ENCODE peak calls at places on chromosomes 5 and 9, in nine cellular contexts. One of them, this sample, is unnamed.

GRCh38 chr5:35938518-35939227 is at the start of gene CAPSL:
- DNase-seq in A549: peak
- DNase-seq in GM19239: no peak
- DNase-seq in stimulated activated CD4-positive, alpha-beta T cell treated with anti-CD3 and anti-CD28 coated beads, Interleukin-4, amount 100 ng/mL, for 1 hour: no peak
- DNase-seq in activated T-cell treated with anti-CD3 and anti-CD28 coated beads, Interleukin-2, amount 50 U/mL, for 1 hour: no peak
- DNase-seq in H7: peak
- DNase-seq in caudate nucleus: no peak
- DNase-seq in stimulated activated CD8-positive, alpha-beta memory T cell treated with anti-CD3 and anti-CD28 coated beads, Interleukin-15, amount 100 ng/mL, for 1 hour: no peak
- DNase-seq in NCI-H524 treated with DMSO at 0.1 percent for 48 hours: no peak
- DNase-seq in this sample: no peak

GRCh38 chr5:154487541-154487940 is 9.5 kb upstream of the HAND1 start:
- DNase-seq in A549: no peak
- DNase-seq in GM19239: peak
- DNase-seq in stimulated activated CD4-positive, alpha-beta T cell treated with anti-CD3 and anti-CD28 coated beads, Interleukin-4, amount 100 ng/mL, for 1 hour: peak
- DNase-seq in activated T-cell treated with anti-CD3 and anti-CD28 coated beads, Interleukin-2, amount 50 U/mL, for 1 hour: no peak
- DNase-seq in H7: no peak
- DNase-seq in caudate nucleus: no peak
- DNase-seq in stimulated activated CD8-positive, alpha-beta memory T cell treated with anti-CD3 and anti-CD28 coated beads, Interleukin-15, amount 100 ng/mL, for 1 hour: no peak
- DNase-seq in NCI-H524 treated with DMSO at 0.1 percent for 48 hours: no peak
- DNase-seq in this sample: peak

GRCh38 chr9:105457560-105458294 is 9.9 kb downstream of the FSD1L start:
- DNase-seq in A549: no peak
- DNase-seq in GM19239: no peak
- DNase-seq in stimulated activated CD4-positive, alpha-beta T cell treated with anti-CD3 and anti-CD28 coated beads, Interleukin-4, amount 100 ng/mL, for 1 hour: no peak
- DNase-seq in activated T-cell treated with anti-CD3 and anti-CD28 coated beads, Interleukin-2, amount 50 U/mL, for 1 hour: no peak
- DNase-seq in H7: no peak
- DNase-seq in caudate nucleus: no peak
- DNase-seq in stimulated activated CD8-positive, alpha-beta memory T cell treated with anti-CD3 and anti-CD28 coated beads, Interleukin-15, amount 100 ng/mL, for 1 hour: no peak
- DNase-seq in NCI-H524 treated with DMSO at 0.1 percent for 48 hours: no peak
- DNase-seq in this sample: no peak

GRCh38 chr5:16842916-16843315 is 93.2 kb downstream of the MYO10 start:
- DNase-seq in A549: no peak
- DNase-seq in GM19239: no peak
- DNase-seq in stimulated activated CD4-positive, alpha-beta T cell treated with anti-CD3 and anti-CD28 coated beads, Interleukin-4, amount 100 ng/mL, for 1 hour: no peak
- DNase-seq in activated T-cell treated with anti-CD3 and anti-CD28 coated beads, Interleukin-2, amount 50 U/mL, for 1 hour: no peak
- DNase-seq in H7: no peak
- DNase-seq in caudate nucleus: no peak
- DNase-seq in stimulated activated CD8-positive, alpha-beta memory T cell treated with anti-CD3 and anti-CD28 coated beads, Interleukin-15, amount 100 ng/mL, for 1 hour: no peak
- DNase-seq in NCI-H524 treated with DMSO at 0.1 percent for 48 hours: no peak
- DNase-seq in this sample: no peak

GRCh38 chr5:107378218-107378899 is 292.4 kb downstream of the EFNA5 start:
- DNase-seq in A549: peak
- DNase-seq in GM19239: no peak
- DNase-seq in stimulated activated CD4-positive, alpha-beta T cell treated with anti-CD3 and anti-CD28 coated beads, Interleukin-4, amount 100 ng/mL, for 1 hour: no peak
- DNase-seq in activated T-cell treated with anti-CD3 and anti-CD28 coated beads, Interleukin-2, amount 50 U/mL, for 1 hour: no peak
- DNase-seq in H7: no peak
- DNase-seq in caudate nucleus: no peak
- DNase-seq in stimulated activated CD8-positive, alpha-beta memory T cell treated with anti-CD3 and anti-CD28 coated beads, Interleukin-15, amount 100 ng/mL, for 1 hour: no peak
- DNase-seq in NCI-H524 treated with DMSO at 0.1 percent for 48 hours: no peak
- DNase-seq in this sample: no peak

GRCh38 chr5:75089137-75089536 is 36.8 kb upstream of the GCNT4 start:
- DNase-seq in A549: no peak
- DNase-seq in GM19239: no peak
- DNase-seq in stimulated activated CD4-positive, alpha-beta T cell treated with anti-CD3 and anti-CD28 coated beads, Interleukin-4, amount 100 ng/mL, for 1 hour: no peak
- DNase-seq in activated T-cell treated with anti-CD3 and anti-CD28 coated beads, Interleukin-2, amount 50 U/mL, for 1 hour: no peak
- DNase-seq in H7: no peak
- DNase-seq in caudate nucleus: no peak
- DNase-seq in stimulated activated CD8-positive, alpha-beta memory T cell treated with anti-CD3 and anti-CD28 coated beads, Interleukin-15, amount 100 ng/mL, for 1 hour: no peak
- DNase-seq in NCI-H524 treated with DMSO at 0.1 percent for 48 hours: no peak
- DNase-seq in this sample: no peak

GRCh38 chr5:10645146-10645545 is 81.3 kb downstream of the ANKRD33B start:
- DNase-seq in A549: no peak
- DNase-seq in GM19239: no peak
- DNase-seq in stimulated activated CD4-positive, alpha-beta T cell treated with anti-CD3 and anti-CD28 coated beads, Interleukin-4, amount 100 ng/mL, for 1 hour: no peak
- DNase-seq in activated T-cell treated with anti-CD3 and anti-CD28 coated beads, Interleukin-2, amount 50 U/mL, for 1 hour: no peak
- DNase-seq in H7: no peak
- DNase-seq in caudate nucleus: no peak
- DNase-seq in stimulated activated CD8-positive, alpha-beta memory T cell treated with anti-CD3 and anti-CD28 coated beads, Interleukin-15, amount 100 ng/mL, for 1 hour: no peak
- DNase-seq in NCI-H524 treated with DMSO at 0.1 percent for 48 hours: no peak
- DNase-seq in this sample: no peak

GRCh38 chr5:14587143-14587542 is 5.6 kb downstream of the OTULINL start:
- DNase-seq in A549: no peak
- DNase-seq in GM19239: no peak
- DNase-seq in stimulated activated CD4-positive, alpha-beta T cell treated with anti-CD3 and anti-CD28 coated beads, Interleukin-4, amount 100 ng/mL, for 1 hour: no peak
- DNase-seq in activated T-cell treated with anti-CD3 and anti-CD28 coated beads, Interleukin-2, amount 50 U/mL, for 1 hour: no peak
- DNase-seq in H7: no peak
- DNase-seq in caudate nucleus: no peak
- DNase-seq in stimulated activated CD8-positive, alpha-beta memory T cell treated with anti-CD3 and anti-CD28 coated beads, Interleukin-15, amount 100 ng/mL, for 1 hour: no peak
- DNase-seq in NCI-H524 treated with DMSO at 0.1 percent for 48 hours: no peak
- DNase-seq in this sample: no peak

GRCh38 chr9:19554518-19554917 is 145.7 kb downstream of the ACER2 start:
- DNase-seq in A549: no peak
- DNase-seq in GM19239: no peak
- DNase-seq in stimulated activated CD4-positive, alpha-beta T cell treated with anti-CD3 and anti-CD28 coated beads, Interleukin-4, amount 100 ng/mL, for 1 hour: no peak
- DNase-seq in activated T-cell treated with anti-CD3 and anti-CD28 coated beads, Interleukin-2, amount 50 U/mL, for 1 hour: no peak
- DNase-seq in H7: no peak
- DNase-seq in caudate nucleus: no peak
- DNase-seq in stimulated activated CD8-positive, alpha-beta memory T cell treated with anti-CD3 and anti-CD28 coated beads, Interleukin-15, amount 100 ng/mL, for 1 hour: no peak
- DNase-seq in NCI-H524 treated with DMSO at 0.1 percent for 48 hours: no peak
- DNase-seq in this sample: no peak

GRCh38 chr9:76557674-76558073 is 98.7 kb downstream of the GCNT1 start:
- DNase-seq in A549: no peak
- DNase-seq in GM19239: no peak
- DNase-seq in stimulated activated CD4-positive, alpha-beta T cell treated with anti-CD3 and anti-CD28 coated beads, Interleukin-4, amount 100 ng/mL, for 1 hour: no peak
- DNase-seq in activated T-cell treated with anti-CD3 and anti-CD28 coated beads, Interleukin-2, amount 50 U/mL, for 1 hour: no peak
- DNase-seq in H7: no peak
- DNase-seq in caudate nucleus: no peak
- DNase-seq in stimulated activated CD8-positive, alpha-beta memory T cell treated with anti-CD3 and anti-CD28 coated beads, Interleukin-15, amount 100 ng/mL, for 1 hour: no peak
- DNase-seq in NCI-H524 treated with DMSO at 0.1 percent for 48 hours: no peak
- DNase-seq in this sample: no peak

GRCh38 chr5:43298459-43298858 is 14.8 kb downstream of the HMGCS1 start:
- DNase-seq in A549: no peak
- DNase-seq in GM19239: no peak
- DNase-seq in stimulated activated CD4-positive, alpha-beta T cell treated with anti-CD3 and anti-CD28 coated beads, Interleukin-4, amount 100 ng/mL, for 1 hour: no peak
- DNase-seq in activated T-cell treated with anti-CD3 and anti-CD28 coated beads, Interleukin-2, amount 50 U/mL, for 1 hour: no peak
- DNase-seq in H7: no peak
- DNase-seq in caudate nucleus: no peak
- DNase-seq in stimulated activated CD8-positive, alpha-beta memory T cell treated with anti-CD3 and anti-CD28 coated beads, Interleukin-15, amount 100 ng/mL, for 1 hour: no peak
- DNase-seq in NCI-H524 treated with DMSO at 0.1 percent for 48 hours: no peak
- DNase-seq in this sample: no peak

GRCh38 chr5:111745075-111745474 is 11.9 kb downstream of the NREP start:
- DNase-seq in A549: no peak
- DNase-seq in GM19239: no peak
- DNase-seq in stimulated activated CD4-positive, alpha-beta T cell treated with anti-CD3 and anti-CD28 coated beads, Interleukin-4, amount 100 ng/mL, for 1 hour: no peak
- DNase-seq in activated T-cell treated with anti-CD3 and anti-CD28 coated beads, Interleukin-2, amount 50 U/mL, for 1 hour: no peak
- DNase-seq in H7: no peak
- DNase-seq in caudate nucleus: no peak
- DNase-seq in stimulated activated CD8-positive, alpha-beta memory T cell treated with anti-CD3 and anti-CD28 coated beads, Interleukin-15, amount 100 ng/mL, for 1 hour: no peak
- DNase-seq in NCI-H524 treated with DMSO at 0.1 percent for 48 hours: no peak
- DNase-seq in this sample: no peak

GRCh38 chr5:122311888-122312669 is at the start of gene SNCAIP:
- DNase-seq in A549: peak
- DNase-seq in GM19239: no peak
- DNase-seq in stimulated activated CD4-positive, alpha-beta T cell treated with anti-CD3 and anti-CD28 coated beads, Interleukin-4, amount 100 ng/mL, for 1 hour: no peak
- DNase-seq in activated T-cell treated with anti-CD3 and anti-CD28 coated beads, Interleukin-2, amount 50 U/mL, for 1 hour: no peak
- DNase-seq in H7: peak
- DNase-seq in caudate nucleus: peak
- DNase-seq in stimulated activated CD8-positive, alpha-beta memory T cell treated with anti-CD3 and anti-CD28 coated beads, Interleukin-15, amount 100 ng/mL, for 1 hour: no peak
- DNase-seq in NCI-H524 treated with DMSO at 0.1 percent for 48 hours: no peak
- DNase-seq in this sample: peak

GRCh38 chr5:167578977-167579700 is 712.3 kb upstream of the WWC1 start:
- DNase-seq in A549: no peak
- DNase-seq in GM19239: no peak
- DNase-seq in stimulated activated CD4-positive, alpha-beta T cell treated with anti-CD3 and anti-CD28 coated beads, Interleukin-4, amount 100 ng/mL, for 1 hour: no peak
- DNase-seq in activated T-cell treated with anti-CD3 and anti-CD28 coated beads, Interleukin-2, amount 50 U/mL, for 1 hour: no peak
- DNase-seq in H7: no peak
- DNase-seq in caudate nucleus: no peak
- DNase-seq in stimulated activated CD8-positive, alpha-beta memory T cell treated with anti-CD3 and anti-CD28 coated beads, Interleukin-15, amount 100 ng/mL, for 1 hour: no peak
- DNase-seq in NCI-H524 treated with DMSO at 0.1 percent for 48 hours: no peak
- DNase-seq in this sample: no peak

This sample was measured in GM13976.